ENCODE peak calls at places on chromosome 7, in six cellular contexts. D is psoas muscle, O is brain microvascular endothelial cell, B is transverse colon, Q is endothelial cell of umbilical vein, N is ovary. V is an unnamed sample.

GRCh38 chr7:91543646-91544045 is 279.4 kb downstream of the FZD1 start:
- DNase-seq in D (no peak), O (no peak), B (no peak), Q (no peak), N (no peak), V (no peak)

GRCh38 chr7:47846117-47846836 is 102.0 kb downstream of the PKD1L1 start:
- DNase-seq in D (no peak), O (peak), B (no peak), Q (peak), N (no peak), V (no peak)

GRCh38 chr7:47449810-47450586 is 131.9 kb downstream of the TNS3 start:
- DNase-seq in D (no peak), O (peak), B (no peak), Q (no peak), N (no peak), V (no peak)

GRCh38 chr7:46993396-46993795 is 588.5 kb downstream of the TNS3 start:
- DNase-seq in D (no peak), O (no peak), B (no peak), Q (no peak), N (no peak), V (no peak)

GRCh38 chr7:112422842-112423496 is 27.3 kb upstream of the IFRD1 start:
- DNase-seq in D (peak), O (peak), B (peak), Q (peak), N (peak), V (peak)

GRCh38 chr7:130913721-130914588 is 179.9 kb upstream of the KLF14 start:
- DNase-seq in D (no peak), O (no peak), B (no peak), Q (peak), N (no peak), V (no peak)

GRCh38 chr7:121286742-121287699 is 41.8 kb upstream of the WNT16 start:
- DNase-seq in D (no peak), O (no peak), B (no peak), Q (no peak), N (no peak), V (no peak)

GRCh38 chr7:105805619-105806018 is 70.8 kb downstream of the ATXN7L1 start:
- DNase-seq in D (no peak), O (peak), B (no peak), Q (no peak), N (no peak), V (no peak)

GRCh38 chr7:98875501-98875900 is 2.8 kb upstream of the TRRAP start:
- DNase-seq in D (no peak), O (no peak), B (no peak), Q (no peak), N (no peak), V (no peak)

GRCh38 chr7:64465551-64465950 is 97.3 kb downstream of the ZNF680 start:
- DNase-seq in D (no peak), O (no peak), B (no peak), Q (no peak), N (no peak), V (no peak)

GRCh38 chr7:109782806-109783205 is 1213.1 kb downstream of the DNAJB9 start:
- DNase-seq in D (no peak), O (no peak), B (no peak), Q (no peak), N (no peak), V (no peak)

GRCh38 chr7:136030867-136031318 is 53.7 kb upstream of the MTPN start:
- DNase-seq in D (no peak), O (no peak), B (no peak), Q (no peak), N (no peak), V (no peak)

GRCh38 chr7:22728416-22729029 is 1.5 kb downstream of the IL6 start:
- DNase-seq in D (no peak), O (peak), B (no peak), Q (peak), N (no peak), V (no peak)

GRCh38 chr7:85324145-85324799 is 137.4 kb upstream of the SEMA3D start:
- DNase-seq in D (no peak), O (no peak), B (no peak), Q (no peak), N (no peak), V (no peak)

GRCh38 chr7:26398436-26399308 is 107.0 kb downstream of the SNX10 start:
- DNase-seq in D (peak), O (no peak), B (peak), Q (peak), N (peak), V (peak)

GRCh38 chr7:22980422-22980821 is 33.5 kb downstream of the HYCC1 start:
- DNase-seq in D (no peak), O (no peak), B (no peak), Q (peak), N (no peak), V (no peak)

GRCh38 chr7:33452805-33453502 is 323.6 kb downstream of the BBS9 start:
- DNase-seq in D (no peak), O (no peak), B (no peak), Q (no peak), N (no peak), V (no peak)

GRCh38 chr7:7183833-7184463 is 1.6 kb downstream of the C1GALT1 start:
- DNase-seq in D (no peak), O (no peak), B (no peak), Q (peak), N (no peak), V (no peak)

GRCh38 chr7:77450054-77450453 is 33.9 kb upstream of the GSAP start:
- DNase-seq in D (no peak), O (no peak), B (no peak), Q (no peak), N (no peak), V (no peak)

GRCh38 chr7:94355389-94355788 is 39.3 kb upstream of the COL1A2 start:
- DNase-seq in D (no peak), O (no peak), B (no peak), Q (no peak), N (no peak), V (no peak)

GRCh38 chr7:157991351-157991750 is 596.3 kb downstream of the PTPRN2 start:
- DNase-seq in D (no peak), O (no peak), B (peak), Q (no peak), N (no peak), V (no peak)

GRCh38 chr7:35747611-35748010 is 52.7 kb upstream of the HERPUD2 start:
- DNase-seq in D (no peak), O (no peak), B (no peak), Q (no peak), N (no peak), V (no peak)

GRCh38 chr7:15007507-15007906 is 105.0 kb upstream of the DGKB start:
- DNase-seq in D (no peak), O (no peak), B (no peak), Q (peak), N (no peak), V (no peak)

GRCh38 chr7:55532150-55532917 is 40.0 kb downstream of the VOPP1 start:
- DNase-seq in D (no peak), O (no peak), B (no peak), Q (no peak), N (no peak), V (no peak)

GRCh38 chr7:150974468-150975391 is 3.4 kb downstream of the KCNH2 start:
- DNase-seq in D (no peak), O (no peak), B (peak), Q (peak), N (peak), V (no peak)

GRCh38 chr7:155230169-155230593 is 67.5 kb upstream of the INSIG1 start:
- DNase-seq in D (peak), O (peak), B (no peak), Q (no peak), N (no peak), V (peak)

GRCh38 chr7:36208997-36209813 is 56.2 kb downstream of the EEPD1 start:
- DNase-seq in D (no peak), O (no peak), B (no peak), Q (no peak), N (no peak), V (no peak)

GRCh38 chr7:139328375-139328774 is 12.8 kb upstream of the FMC1 start:
- DNase-seq in D (no peak), O (peak), B (no peak), Q (no peak), N (no peak), V (no peak)

GRCh38 chr7:51457079-51457478 is 140.5 kb upstream of the COBL start:
- DNase-seq in D (no peak), O (no peak), B (no peak), Q (no peak), N (no peak), V (no peak)

GRCh38 chr7:5394264-5395105 is 29.1 kb downstream of the TNRC18 start:
- DNase-seq in D (no peak), O (no peak), B (no peak), Q (no peak), N (no peak), V (no peak)

GRCh38 chr7:94510582-94511456 is 1.2 kb downstream of the CASD1 start:
- DNase-seq in D (peak), O (peak), B (no peak), Q (peak), N (peak), V (peak)

GRCh38 chr7:92988051-92988450 is 129.7 kb downstream of the SAMD9 start:
- DNase-seq in D (no peak), O (peak), B (no peak), Q (peak), N (no peak), V (no peak)

GRCh38 chr7:55280031-55280454 is 85.1 kb upstream of the LANCL2 start:
- DNase-seq in D (peak), O (peak), B (peak), Q (peak), N (peak), V (peak)

GRCh38 chr7:52269669-52270068 is 765.8 kb upstream of the POM121L12 start:
- DNase-seq in D (no peak), O (no peak), B (no peak), Q (peak), N (no peak), V (no peak)

GRCh38 chr7:100874300-100874576 is 665 bp upstream of the SRRT start:
- DNase-seq in D (no peak), O (no peak), B (no peak), Q (no peak), N (peak), V (no peak)

GRCh38 chr7:106112118-106112971 is at the start of gene SYPL1:
- DNase-seq in D (peak), O (peak), B (peak), Q (peak), N (peak), V (peak)

GRCh38 chr7:2613926-2614613 is 17.7 kb upstream of the TTYH3 start:
- DNase-seq in D (peak), O (no peak), B (no peak), Q (no peak), N (no peak), V (no peak)
- H3K27ac ChIP-seq in D (peak), O (no peak), B (no peak), Q (no peak), N (no peak), V (peak)

GRCh38 chr7:95865716-95866371 is 93.5 kb downstream of the DYNC1I1 start:
- DNase-seq in D (no peak), O (peak), B (no peak), Q (peak), N (no peak), V (no peak)
- TF ChIP-seq CTCF in D (no peak), O (peak), B (no peak), Q (no peak), N (no peak), V (no peak)

GRCh38 chr7:82840061-82840460 is 322.6 kb downstream of the PCLO start:
- DNase-seq in D (no peak), O (no peak), B (no peak), Q (no peak), N (no peak), V (no peak)
- H3K27ac ChIP-seq in D (no peak), O (no peak), B (no peak), Q (no peak), N (no peak), V (no peak)

GRCh38 chr7:24945899-24946298 is 34.1 kb downstream of the OSBPL3 start:
- DNase-seq in D (no peak), O (no peak), B (no peak), Q (no peak), N (no peak), V (no peak)
- TF ChIP-seq CTCF in D (no peak), O (no peak), B (no peak), Q (no peak), N (no peak), V (no peak)

GRCh38 chr7:50446542-50446960 is 3.6 kb downstream of the FIGNL1 start:
- DNase-seq in D (no peak), O (peak), B (no peak), Q (peak), N (no peak), V (no peak)

GRCh38 chr7:50448823-50449222 is 1.3 kb downstream of the FIGNL1 start:
- DNase-seq in D (no peak), O (no peak), B (no peak), Q (no peak), N (no peak), V (no peak)

GRCh38 chr7:50449501-50449880 is 659 bp downstream of the FIGNL1 start:
- DNase-seq in D (no peak), O (no peak), B (no peak), Q (no peak), N (no peak), V (no peak)

GRCh38 chr7:50449881-50450690 is at the start of gene FIGNL1:
- DNase-seq in D (peak), O (peak), B (peak), Q (peak), N (peak), V (peak)

GRCh38 chr7:50450691-50451051 is 521 bp upstream of the FIGNL1 start:
- DNase-seq in D (peak), O (no peak), B (peak), Q (no peak), N (no peak), V (no peak)
- H3K27ac ChIP-seq in D (peak), O (no peak), B (peak), Q (peak), N (peak), V (peak)

DNA sequence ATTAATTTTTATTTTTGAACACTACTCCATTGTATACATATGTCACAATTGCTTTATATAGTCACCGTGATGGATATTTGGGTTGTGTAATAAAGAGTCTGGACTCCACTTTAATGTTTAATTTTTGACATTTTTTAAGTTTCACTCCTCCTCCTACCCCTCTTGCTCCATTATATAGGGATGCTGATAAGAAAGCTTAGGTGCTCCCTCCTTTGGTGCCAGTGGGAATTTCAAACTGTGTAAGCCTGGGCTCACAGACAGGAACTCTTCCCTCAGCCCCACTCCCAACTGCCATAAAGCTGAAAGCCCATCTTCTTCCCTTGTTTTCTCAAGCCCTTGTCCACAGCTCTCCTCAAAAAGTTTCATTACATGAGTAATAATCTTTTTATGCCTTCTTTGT is 47.6 kb downstream of the TWIST1 start:
- DNase-seq in D (no peak), O (no peak), B (no peak), Q (no peak), N (no peak), V (no peak)
- TF ChIP-seq CTCF in D (no peak), O (peak), B (no peak), Q (no peak), N (no peak), V (no peak)

GRCh38 chr7:101891936-101892640 is 74.7 kb downstream of the CUX1 start:
- DNase-seq in D (no peak), O (no peak), B (no peak), Q (no peak), N (no peak), V (no peak)

GRCh38 chr7:101891124-101891523 is 73.7 kb downstream of the CUX1 start:
- DNase-seq in D (no peak), O (no peak), B (no peak), Q (no peak), N (no peak), V (no peak)

GRCh38 chr7:101896312-101896711 is 78.9 kb downstream of the CUX1 start:
- DNase-seq in D (no peak), O (no peak), B (no peak), Q (no peak), N (no peak), V (no peak)

GRCh38 chr7:101890666-101891065 is 73.2 kb downstream of the CUX1 start:
- DNase-seq in D (no peak), O (no peak), B (no peak), Q (no peak), N (no peak), V (no peak)

DNA sequence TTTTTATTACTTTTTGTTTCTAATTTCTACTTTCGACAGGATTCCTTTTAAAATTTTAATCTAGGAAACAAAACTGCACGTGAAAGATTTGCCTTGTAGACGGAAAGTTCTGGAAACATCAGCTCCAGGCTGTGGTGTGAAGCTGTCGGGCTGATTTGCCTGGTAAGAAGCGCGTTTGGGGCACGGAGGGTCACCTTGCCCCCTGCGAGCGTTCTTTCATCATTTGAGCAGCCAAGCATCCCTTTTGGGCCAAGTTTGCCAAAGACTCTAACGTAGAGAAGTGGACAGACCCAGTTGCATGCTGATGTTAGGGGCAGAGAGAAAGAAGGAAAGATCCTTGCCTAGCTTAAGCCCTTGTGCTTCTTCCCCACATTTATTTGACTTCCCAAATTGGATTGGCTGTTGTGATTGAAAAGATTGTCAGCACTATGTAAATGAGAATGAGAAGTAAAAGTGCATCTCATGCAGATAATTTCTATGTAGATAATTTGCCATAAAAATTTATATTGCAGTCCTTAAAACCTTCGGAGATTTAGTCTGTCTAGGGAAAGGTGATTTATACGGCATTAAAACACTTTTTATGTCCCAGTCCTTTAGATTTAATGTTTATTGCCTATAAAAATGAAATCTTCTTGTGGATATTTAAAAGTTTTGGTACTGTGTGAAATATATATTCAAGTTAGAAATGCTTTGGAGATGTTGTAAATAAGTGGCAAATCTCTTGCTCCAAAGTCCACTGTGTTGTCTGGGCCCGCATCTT is 76.1 kb downstream of the CUX1 start:
- DNase-seq in D (no peak), O (no peak), B (no peak), Q (no peak), N (no peak), V (no peak)
- H3K27ac ChIP-seq in D (peak), O (no peak), B (no peak), Q (no peak), N (no peak), V (no peak)

V was measured in dorsolateral prefrontal cortex.